ENCODE peak calls at places on chromosome 20, in seven cellular contexts. P is LoVo, F is MM.1S, M is fibroblast of mammary gland, V is dorsolateral prefrontal cortex, S is CMK, G is T-helper 1 cell. I is an unnamed sample.
A peak's percentile ranks its signal among the peaks of the same experiment; 100 is the strongest.

GRCh38 chr20:44138859-44139258 is 48.1 kb downstream of the JPH2 start:
- DNase-seq in M (no peak), S (no peak), G (no peak), P (no peak), F (no peak), V (no peak), I (no peak)

GRCh38 chr20:32522525-32522774 is 62.7 kb downstream of the NOL4L start:
- DNase-seq in M (no peak), G (no peak), V (no peak), P (no peak), S (no peak), F (no peak), I (no peak)

GRCh38 chr20:50242863-50243609 is 52.4 kb downstream of the CEBPB start:
- DNase-seq in M (no peak), P (peak; percentile 82), S (no peak), F (no peak), V (peak; percentile 78), G (no peak), I (no peak)

GRCh38 chr20:56929606-56930005 is 300.5 kb downstream of the TFAP2C start:
- DNase-seq in F (no peak), V (no peak), G (no peak), P (no peak), M (no peak), S (no peak), I (no peak)

GRCh38 chr20:50312682-50313187 is 122.1 kb downstream of the CEBPB start:
- DNase-seq in S (no peak), V (no peak), F (no peak), G (no peak), P (peak; percentile 18), M (peak; percentile 92), I (no peak)

GRCh38 chr20:25007491-25008305 is 15.1 kb upstream of the APMAP start:
- DNase-seq in V (peak; percentile 23), F (no peak), M (no peak), G (no peak), P (no peak), S (no peak), I (no peak)

GRCh38 chr20:49983848-49984408 is 1.1 kb downstream of the SNAI1 start:
- DNase-seq in V (no peak), M (no peak), P (no peak), S (no peak), F (no peak), G (no peak), I (no peak)

GRCh38 chr20:21230220-21230619 is 72.9 kb upstream of the XRN2 start:
- DNase-seq in M (no peak), S (no peak), P (no peak), V (no peak), F (no peak), G (no peak), I (no peak)

I was measured in activated gamma-delta T cell treated with anti-CD3 and anti-CD28 coated beads, Interleukin-2, amount 50 U/mL, for 16 hours.